ENCODE peak calls at places on chromosomes 12 and 14, in nine cellular contexts. C is fibroblast of mammary gland; J is frontal cortex; B is GM23338; W is activated naive CD4-positive, alpha-beta T cell treated with anti-CD3 and anti-CD28 coated beads, Interleukin-2, amount 50 U/mL, for 16 hours; Y is GM19239; L is right lobe of liver; Q is mucosa of descending colon; O is ELF-1. D is an unnamed sample.
A peak's percentile ranks its signal among the peaks of the same experiment; 100 is the strongest.

GRCh38 chr14:92154283-92154942 is 32.6 kb downstream of the CPSF2 start:
- DNase-seq in O (no peak), Y (no peak), B (no peak), L (no peak), Q (no peak), J (no peak), C (peak; percentile 37), W (no peak), D (peak; percentile 37)

GRCh38 chr14:104066279-104066678 is 19.2 kb upstream of the ASPG start:
- DNase-seq in L (no peak), Y (no peak), W (no peak), B (no peak), O (no peak), J (no peak), Q (no peak), C (no peak), D (no peak)

GRCh38 chr12:116604151-116604550 is 45.0 kb downstream of the MAP1LC3B2 start:
- DNase-seq in Y (no peak), C (peak; percentile 58), W (no peak), B (no peak), Q (no peak), J (no peak), O (no peak), L (no peak), D (peak; percentile 14)

GRCh38 chr14:66405158-66405557 is 81.0 kb upstream of the CCDC196 start:
- DNase-seq in Q (no peak), C (peak; percentile 25), O (peak; percentile 31), Y (no peak), J (peak; percentile 1), B (peak; percentile 12), L (no peak), W (no peak), D (peak; percentile 32)

GRCh38 chr12:30043151-30043550 is 259.4 kb upstream of the TMTC1 start:
- DNase-seq in W (no peak), B (no peak), Q (no peak), L (no peak), O (no peak), Y (no peak), C (peak; percentile 42), J (no peak), D (no peak)

GRCh38 chr14:60161176-60162107 is 3.8 kb downstream of the DHRS7 start:
- DNase-seq in C (peak; percentile 69), W (no peak), O (peak; percentile 8), Q (no peak), Y (no peak), B (peak; percentile 41), J (no peak), L (peak; percentile 42), D (peak; percentile 64)

GRCh38 chr14:65282909-65283253 is 129.6 kb upstream of the FUT8 start:
- DNase-seq in Y (peak; percentile 27), O (no peak), C (no peak), Q (no peak), W (no peak), L (no peak), J (no peak), B (no peak), D (no peak)

GRCh38 chr12:19530631-19531020 is 91.3 kb downstream of the AEBP2 start:
- DNase-seq in B (no peak), Y (no peak), Q (no peak), W (no peak), O (no peak), C (peak; percentile 60), L (no peak), J (no peak), D (peak; percentile 58)

GRCh38 chr12:26034371-26035142 is 76.1 kb downstream of the RASSF8 start:
- DNase-seq in B (no peak), C (peak; percentile 69), W (no peak), Q (no peak), J (no peak), L (no peak), O (no peak), Y (no peak), D (peak; percentile 97)

GRCh38 chr14:85250369-85250768 is 279.6 kb upstream of the FLRT2 start:
- DNase-seq in C (no peak), J (no peak), O (peak; percentile 86), Q (no peak), W (no peak), Y (no peak), B (peak; percentile 64), L (no peak), D (no peak)

GRCh38 chr12:22858849-22859569 is 234.0 kb downstream of the ETNK1 start:
- DNase-seq in O (peak; percentile 9), Y (no peak), Q (no peak), B (no peak), C (peak; percentile 85), J (no peak), W (no peak), L (no peak), D (peak; percentile 80)

GRCh38 chr14:105467249-105467941 is 7.2 kb upstream of the CRIP2 start:
- DNase-seq in C (no peak), J (peak; percentile 36), W (no peak), O (no peak), B (no peak), L (no peak), Q (no peak), Y (no peak), D (no peak)

GRCh38 chr12:56661560-56661959 is 15.8 kb upstream of the ATP5F1B start:
- DNase-seq in J (no peak), Y (no peak), C (no peak), L (no peak), O (no peak), W (no peak), Q (no peak), B (no peak), D (no peak)

GRCh38 chr12:112191201-112191600 is 65.8 kb downstream of the TRAFD1 start:
- DNase-seq in W (no peak), Y (no peak), Q (no peak), J (no peak), C (no peak), O (no peak), L (no peak), B (no peak), D (no peak)

GRCh38 chr12:123696209-123696608 is 15.9 kb upstream of the ATP6V0A2 start:
- DNase-seq in B (no peak), O (no peak), Y (no peak), Q (no peak), W (no peak), L (no peak), C (no peak), J (no peak), D (no peak)

GRCh38 chr12:54373619-54374554 is 9.6 kb upstream of the GPR84 start:
- DNase-seq in B (no peak), J (no peak), O (no peak), W (no peak), Q (no peak), Y (no peak), C (no peak), L (no peak), D (no peak)

GRCh38 chr14:35400707-35401421 is 3.7 kb downstream of the NFKBIA start:
- DNase-seq in W (peak; percentile 73), Y (no peak), L (peak; percentile 47), J (no peak), C (no peak), O (no peak), B (no peak), Q (no peak), D (peak; percentile 28)